ENCODE peak calls at places on chromosome 4, in five cellular contexts. A is A549, P is stomach, O is cardiac muscle cell, E is aorta. K is an unnamed sample.

GRCh38 chr4:41963105-41963504 is 18.5 kb upstream of the DCAF4L1 start:
- DNase-seq in A (no peak), P (no peak), O (peak; percentile 31), E (no peak), K (no peak)

GRCh38 chr4:84483738-84484137 is 15.4 kb downstream of the NKX6-1 start:
- DNase-seq in A (no peak), P (no peak), O (no peak), E (no peak), K (no peak)

GRCh38 chr4:174120446-174121142 is 162.9 kb downstream of the FBXO8 start:
- DNase-seq in A (peak; percentile 81), P (no peak), O (peak; percentile 92), E (peak; percentile 65), K (peak; percentile 91)

GRCh38 chr4:115361781-115362180 is 248.4 kb upstream of the NDST4 start:
- DNase-seq in A (no peak), P (no peak), O (no peak), E (no peak), K (no peak)

GRCh38 chr4:119300072-119300387 is 21.9 kb downstream of the FABP2 start:
- DNase-seq in A (no peak), P (peak; percentile 33), O (peak; percentile 75), E (peak; percentile 76), K (peak; percentile 57)

GRCh38 chr4:146522862-146523205 is 1.1 kb upstream of the SLC10A7 start:
- DNase-seq in A (peak; percentile 2), P (no peak), O (peak; percentile 7), E (no peak), K (no peak)

GRCh38 chr4:13700196-13701140 is 72.9 kb upstream of the BOD1L1 start:
- DNase-seq in A (peak; percentile 33), P (no peak), O (peak; percentile 12), E (no peak), K (no peak)

GRCh38 chr4:159787901-159788300 is 685.0 kb downstream of the RAPGEF2 start:
- DNase-seq in A (no peak), P (no peak), O (no peak), E (no peak), K (no peak)

GRCh38 chr4:187617117-187617516 is 378.5 kb upstream of the ZFP42 start:
- DNase-seq in A (no peak), P (no peak), O (peak; percentile 38), E (no peak), K (no peak)

GRCh38 chr4:56723201-56723605 is 42.1 kb upstream of the HOPX start:
- DNase-seq in A (no peak), P (no peak), O (no peak), E (no peak), K (no peak)

GRCh38 chr4:76830612-76831474 is 67.1 kb downstream of the SOWAHB start:
- DNase-seq in A (peak; percentile 88), P (peak; percentile 61), O (peak; percentile 85), E (no peak), K (no peak)

GRCh38 chr4:128481752-128482480 is 194.3 kb upstream of the PGRMC2 start:
- DNase-seq in A (no peak), P (no peak), O (no peak), E (no peak), K (no peak)

GRCh38 chr4:110793381-110793801 is 170.5 kb upstream of the PITX2 start:
- DNase-seq in A (no peak), P (no peak), O (peak; percentile 20), E (no peak), K (no peak)

GRCh38 chr4:794911-795725 is 30.8 kb downstream of the CPLX1 start:
- DNase-seq in A (no peak), P (no peak), O (no peak), E (no peak), K (peak; percentile 55)

GRCh38 chr4:8778301-8778700 is 93.3 kb downstream of the HMX1 start:
- DNase-seq in A (no peak), P (no peak), O (no peak), E (no peak), K (no peak)

GRCh38 chr4:8778760-8779159 is 92.9 kb downstream of the HMX1 start:
- DNase-seq in A (no peak), P (no peak), O (no peak), E (no peak), K (no peak)

GRCh38 chr4:8775751-8776355 is 95.8 kb downstream of the HMX1 start:
- DNase-seq in A (no peak), P (no peak), O (no peak), E (peak; percentile 24), K (no peak)

GRCh38 chr4:8776366-8776765 is 95.3 kb downstream of the HMX1 start:
- DNase-seq in A (no peak), P (no peak), O (no peak), E (peak; percentile 16), K (no peak)

GRCh38 chr4:8777320-8778196 is 94.1 kb downstream of the HMX1 start:
- DNase-seq in A (peak; percentile 18), P (no peak), O (no peak), E (peak; percentile 6), K (no peak)
- H3K9me3 ChIP-seq in A (no peaks in the 10 kb centered on the region), P (no peaks in the 10 kb centered on the region), O (no peaks in the 10 kb centered on the region), E (no peaks in the 10 kb centered on the region), K (no peaks in the 10 kb centered on the region)

GRCh38 chr4:104487105-104487504 is 7.6 kb downstream of the CXXC4 start:
- DNase-seq in A (no peak), P (no peak), O (no peak), E (no peak), K (no peak)
- H3K4me3 ChIP-seq in A (no peak overlapping the region), P (no peak overlapping the region), O (no peak overlapping the region), E (no peak overlapping the region), K (no peak overlapping the region)

DNA sequence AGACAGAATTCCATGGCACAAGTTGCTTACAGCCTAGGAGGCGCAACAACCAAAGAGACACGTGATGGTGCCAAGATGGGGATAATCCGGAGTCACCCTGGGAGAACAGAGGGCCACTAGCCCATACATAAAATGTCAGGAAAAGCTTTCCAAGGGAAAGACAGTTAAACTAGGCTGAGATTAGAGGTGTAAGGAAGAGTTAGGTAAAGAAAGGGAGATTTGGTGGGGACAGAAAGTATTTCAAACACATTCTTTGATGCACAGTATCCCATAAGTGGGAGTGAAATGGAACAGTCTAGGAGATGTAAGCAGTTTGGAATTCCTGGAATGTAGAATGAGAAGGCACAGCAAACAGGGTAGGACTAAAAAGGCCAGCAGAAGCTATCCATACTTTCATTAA is 860.9 kb upstream of the LCORL start:
- DNase-seq in A (peak; percentile 17), P (no peak), O (peak; percentile 65), E (no peak), K (no peak)
- H3K9me3 ChIP-seq in A (no peaks in the 10 kb centered on the region), P (no peaks in the 10 kb centered on the region), O (no peaks in the 10 kb centered on the region), E (no peaks in the 10 kb centered on the region), K (no peaks in the 10 kb centered on the region)

DNA sequence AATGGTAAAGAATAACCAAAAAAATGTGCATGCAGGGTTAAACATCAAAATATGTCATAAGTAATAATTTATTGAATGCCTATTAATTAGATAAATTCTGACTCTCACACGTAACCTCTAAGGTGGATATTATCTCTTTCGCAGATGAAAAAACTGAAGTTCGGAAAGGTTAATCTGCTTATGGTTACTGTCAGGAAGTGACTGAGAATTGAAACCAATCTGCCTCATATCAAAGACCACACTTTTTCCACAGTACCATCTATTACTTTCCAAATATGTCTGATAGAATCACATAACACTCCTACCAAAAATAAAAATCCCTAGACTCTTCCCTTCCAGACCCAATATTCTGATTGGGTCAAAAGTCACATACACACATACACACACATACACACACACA is 6.2 kb downstream of the CHIC2 start:
- DNase-seq in A (no peak), P (no peak), O (no peak), E (no peak), K (no peak)
- H3K4me3 ChIP-seq in A (no peak overlapping the region), P (no peak overlapping the region), O (no peak overlapping the region), E (no peak overlapping the region), K (no peak overlapping the region)

K was measured in right cardiac atrium.